ENCODE peak calls at places on chromosomes 3 and 15, in eight cellular contexts. B is Ammon's horn; K is NCI-H1105; G is GM04503; H is hypothalamus; J is substantia nigra; E is HuH-7; R is stimulated activated naive B cell treated with anti-CD40 and anti-IgM and Interleukin-4, amounts not matched to agents 10 μg/mL and 1 μg/mL and 100 μg/mL, for 72 hours. L is an unnamed sample.

GRCh38 chr3:42823351-42823750 is 14.1 kb downstream of the ACKR2 start:
- DNase-seq in B (no peak), K (peak), G (no peak), H (no peak), J (no peak), E (no peak), R (no peak), L (no peak)

GRCh38 chr3:18808423-18808822 is 339.9 kb upstream of the KCNH8 start:
- DNase-seq in B (no peak), K (no peak), G (no peak), H (no peak), J (no peak), E (no peak), R (no peak), L (no peak)

GRCh38 chr3:141393151-141394076 is 25.1 kb downstream of the ZBTB38 start:
- DNase-seq in B (peak), K (no peak), G (no peak), H (no peak), J (peak), E (no peak), R (no peak), L (peak)

GRCh38 chr3:20039765-20040475 is at the start of gene KAT2B:
- DNase-seq in B (peak), K (peak), G (no peak), H (peak), J (peak), E (peak), R (peak), L (peak)

GRCh38 chr3:49412632-49413337 is 562 bp downstream of the TCTA start:
- DNase-seq in B (no peak), K (no peak), G (no peak), H (no peak), J (no peak), E (no peak), R (no peak), L (no peak)

GRCh38 chr3:48408823-48409281 is 21.0 kb downstream of the PLXNB1 start:
- DNase-seq in B (no peak), K (no peak), G (no peak), H (no peak), J (no peak), E (no peak), R (no peak), L (peak)

GRCh38 chr15:38406451-38406850 is 47.5 kb upstream of the FAM98B start:
- DNase-seq in B (no peak), K (no peak), G (no peak), H (no peak), J (no peak), E (no peak), R (no peak), L (no peak)

GRCh38 chr3:193794002-193794835 is 201.2 kb downstream of the OPA1 start:
- DNase-seq in B (no peak), K (no peak), G (no peak), H (no peak), J (no peak), E (no peak), R (no peak), L (no peak)

GRCh38 chr3:47634996-47635395 is 56.3 kb upstream of the CSPG5 start:
- DNase-seq in B (peak), K (no peak), G (no peak), H (no peak), J (peak), E (no peak), R (no peak), L (no peak)

GRCh38 chr15:55917881-55918296 is 75.5 kb downstream of the NEDD4 start:
- DNase-seq in B (peak), K (no peak), G (peak), H (no peak), J (no peak), E (peak), R (no peak), L (no peak)

GRCh38 chr3:174620138-174620537 is 239.0 kb upstream of the NAALADL2 start:
- DNase-seq in B (no peak), K (no peak), G (no peak), H (no peak), J (no peak), E (no peak), R (no peak), L (no peak)

GRCh38 chr3:152069871-152070270 is 196.4 kb downstream of the SUCNR1 start:
- DNase-seq in B (no peak), K (no peak), G (no peak), H (no peak), J (no peak), E (no peak), R (no peak), L (no peak)

GRCh38 chr3:183766745-183767606 is 58.4 kb downstream of the MAP6D1 start:
- DNase-seq in B (peak), K (peak), G (no peak), H (peak), J (peak), E (peak), R (peak), L (peak)

GRCh38 chr3:141275032-141275422 is 43.4 kb downstream of the PXYLP1 start:
- DNase-seq in B (no peak), K (no peak), G (peak), H (no peak), J (no peak), E (no peak), R (no peak), L (no peak)

GRCh38 chr3:17155951-17156350 is 271.2 kb downstream of the PLCL2 start:
- DNase-seq in B (no peak), K (no peak), G (no peak), H (no peak), J (no peak), E (no peak), R (no peak), L (no peak)

GRCh38 chr3:17800232-17800631 is 57.8 kb upstream of the TBC1D5 start:
- DNase-seq in B (no peak), K (no peak), G (no peak), H (no peak), J (no peak), E (no peak), R (no peak), L (no peak)

GRCh38 chr3:3038201-3038991 is 71.8 kb downstream of the IL5RA start:
- DNase-seq in B (no peak), K (no peak), G (no peak), H (no peak), J (no peak), E (no peak), R (no peak), L (peak)

GRCh38 chr3:191492601-191493000 is 31.6 kb downstream of the PYDC2 start:
- DNase-seq in B (no peak), K (no peak), G (no peak), H (no peak), J (no peak), E (no peak), R (no peak), L (no peak)

GRCh38 chr15:67838789-67839332 is 984 bp downstream of the RNU6-1 start:
- DNase-seq in B (peak), K (peak), G (no peak), H (peak), J (peak), E (no peak), R (no peak), L (peak)

GRCh38 chr3:17847156-17847555 is 104.7 kb upstream of the TBC1D5 start:
- DNase-seq in B (no peak), K (no peak), G (no peak), H (no peak), J (no peak), E (no peak), R (no peak), L (no peak)

GRCh38 chr15:27679621-27680521 is 419.2 kb downstream of the OCA2 start:
- DNase-seq in B (peak), K (peak), G (no peak), H (no peak), J (peak), E (no peak), R (no peak), L (peak)

GRCh38 chr15:61186905-61187865 is 41.9 kb downstream of the RORA start:
- DNase-seq in B (peak), K (peak), G (no peak), H (no peak), J (peak), E (no peak), R (no peak), L (no peak)

GRCh38 chr3:3366391-3366790 is 186.9 kb upstream of the CRBN start:
- DNase-seq in B (no peak), K (no peak), G (no peak), H (no peak), J (peak), E (no peak), R (no peak), L (no peak)

L was measured in H9.